ENCODE peak calls at places on chromosomes 4 and X, in six cellular contexts. B, C, V, Q, J and A are unnamed samples.

GRCh38 chr4:124035364-124036036 is 638.9 kb downstream of the SPRY1 start:
- DNase-seq in B (no peak), C (no peak), V (no peak), Q (no peak), J (no peak), A (no peak)

GRCh38 chr4:83251074-83251835 is 33.3 kb downstream of the COQ2 start:
- DNase-seq in B (no peak), C (no peak), V (peak; percentile 60), Q (no peak), J (no peak), A (no peak)

GRCh38 chrX:110944793-110945466 is 149.3 kb upstream of the CHRDL1 start:
- DNase-seq in B (no peak), C (no peak), V (no peak), Q (no peak), J (peak; percentile 50), A (no peak)

GRCh38 chrX:97529801-97530200 is 646.1 kb downstream of the RPA4 start:
- DNase-seq in B (no peak), C (peak; percentile 21), V (no peak), Q (no peak), J (peak; percentile 72), A (no peak)

GRCh38 chr4:122928930-122929329 is 6.5 kb upstream of the NUDT6 start:
- DNase-seq in B (no peak), C (no peak), V (no peak), Q (no peak), J (no peak), A (no peak)

GRCh38 chrX:134484039-134484438 is 24.1 kb downstream of the HPRT1 start:
- DNase-seq in B (peak; percentile 26), C (peak; percentile 74), V (peak; percentile 71), Q (no peak), J (peak; percentile 20), A (no peak)

GRCh38 chr4:48033825-48034413 is 17.3 kb downstream of the NIPAL1 start:
- DNase-seq in B (no peak), C (no peak), V (peak; percentile 57), Q (peak; percentile 86), J (no peak), A (no peak)

GRCh38 chr4:8410641-8411271 is 29.8 kb downstream of the ACOX3 start:
- DNase-seq in B (no peak), C (peak; percentile 47), V (peak; percentile 79), Q (peak; percentile 66), J (no peak), A (no peak)

GRCh38 chrX:54979432-54979831 is 14.6 kb downstream of the PFKFB1 start:
- DNase-seq in B (no peak), C (no peak), V (no peak), Q (no peak), J (no peak), A (no peak)

GRCh38 chr4:122997463-122998101 is 75.2 kb upstream of the NUDT6 start:
- DNase-seq in B (no peak), C (no peak), V (peak; percentile 16), Q (no peak), J (peak; percentile 7), A (no peak)

GRCh38 chr4:151475338-151475737 is 66.4 kb downstream of the FHIP1A start:
- DNase-seq in B (no peak), C (no peak), V (no peak), Q (no peak), J (peak; percentile 54), A (no peak)

GRCh38 chr4:33998204-33998603 is 2246.1 kb downstream of the ARAP2 start:
- DNase-seq in B (no peak), C (peak; percentile 9), V (no peak), Q (no peak), J (no peak), A (no peak)

GRCh38 chr4:14096406-14096965 is 469.0 kb upstream of the BOD1L1 start:
- DNase-seq in B (peak; percentile 69), C (no peak), V (peak; percentile 71), Q (no peak), J (peak; percentile 72), A (peak; percentile 70)

GRCh38 chrX:102765794-102766193 is 45.3 kb downstream of the GPRASP3 start:
- DNase-seq in B (peak; percentile 19), C (peak; percentile 64), V (peak; percentile 89), Q (no peak), J (peak; percentile 35), A (peak; percentile 23)

GRCh38 chr4:153771058-153771457 is 11.2 kb upstream of the RNF175 start:
- DNase-seq in B (no peak), C (peak; percentile 31), V (peak; percentile 57), Q (no peak), J (no peak), A (no peak)

GRCh38 chr4:153778383-153778782 is 10.5 kb downstream of the SFRP2 start:
- DNase-seq in B (no peak), C (no peak), V (no peak), Q (no peak), J (no peak), A (no peak)

GRCh38 chr4:153777421-153777820 is 11.5 kb downstream of the SFRP2 start:
- DNase-seq in B (no peak), C (no peak), V (no peak), Q (no peak), J (no peak), A (no peak)

GRCh38 chr4:153776601-153777000 is 12.3 kb downstream of the SFRP2 start:
- DNase-seq in B (no peak), C (no peak), V (no peak), Q (no peak), J (no peak), A (no peak)

DNA sequence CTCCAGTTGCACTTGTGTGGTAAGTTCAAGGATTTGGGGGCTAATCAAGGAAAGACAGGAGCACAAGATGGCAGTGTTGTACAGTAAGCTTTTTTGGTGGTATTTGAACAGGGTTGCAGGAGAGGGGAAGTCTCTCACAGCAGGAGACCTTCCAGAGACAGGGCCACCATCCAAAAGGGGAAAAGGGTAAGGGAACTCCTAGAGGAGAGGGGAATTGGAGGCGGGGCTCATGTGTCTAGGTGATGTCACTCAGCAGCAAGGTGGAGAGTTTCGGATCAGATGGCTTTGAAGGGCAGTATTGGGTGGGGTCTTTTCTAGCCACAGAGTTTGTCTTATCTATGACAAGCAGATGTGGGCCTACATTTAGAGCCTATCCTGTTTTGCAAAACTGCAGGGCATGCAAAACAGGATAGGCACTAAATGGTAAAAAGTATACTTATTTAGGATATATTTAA is 13.4 kb upstream of the RNF175 start:
- DNase-seq in B (no peak), C (peak; percentile 23), V (peak; percentile 74), Q (no peak), J (no peak), A (no peak)
- TF ChIP-seq CTCF in B (peak; percentile 15), C (peak; percentile 20), V (no peak), Q (no peak), J (no peak), A (peak; percentile 30)

GRCh38 chrX:24117288-24117687 is 32.2 kb upstream of the ZFX start:
- DNase-seq in B (peak; percentile 39), C (peak; percentile 82), V (peak; percentile 80), Q (no peak), J (peak; percentile 66), A (peak; percentile 57)
- H3K4me3 ChIP-seq in B (no peak overlapping the region), C (no peak overlapping the region), V (no peak overlapping the region), Q (no peak overlapping the region), J (no peak overlapping the region), A (no peak overlapping the region)

GRCh38 chr4:72948080-72948479 is 121.4 kb downstream of the COX18 start:
- DNase-seq in B (no peak), C (no peak), V (no peak), Q (no peak), J (no peak), A (no peak)

GRCh38 chr4:72951628-72952027 is 117.9 kb downstream of the COX18 start:
- DNase-seq in B (no peak), C (no peak), V (no peak), Q (no peak), J (peak; percentile 70), A (no peak)

GRCh38 chr4:72954811-72955210 is 114.7 kb downstream of the COX18 start:
- DNase-seq in B (no peak), C (no peak), V (no peak), Q (no peak), J (peak; percentile 65), A (peak; percentile 14)

GRCh38 chr4:72945719-72946336 is 123.7 kb downstream of the COX18 start:
- DNase-seq in B (no peak), C (no peak), V (no peak), Q (no peak), J (no peak), A (no peak)

GRCh38 chr4:72951147-72951546 is 118.4 kb downstream of the COX18 start:
- DNase-seq in B (no peak), C (no peak), V (peak; percentile 5), Q (no peak), J (no peak), A (no peak)
- TF ChIP-seq CTCF in B (peak; percentile 27), C (peak; percentile 28), V (peak; percentile 5), Q (no peak), J (peak; percentile 29), A (peak; percentile 28)

GRCh38 chr4:2413821-2414610 is 4.4 kb downstream of the ZFYVE28 start:
- DNase-seq in B (no peak), C (no peak), V (peak; percentile 41), Q (peak; percentile 90), J (no peak), A (no peak)
- H3K4me3 ChIP-seq in B (no peak overlapping the region), C (no peak overlapping the region), V (no peak overlapping the region), Q (peak overlapping the region; percentile 20), J (no peak overlapping the region), A (peak overlapping the region; percentile 37)

DNA sequence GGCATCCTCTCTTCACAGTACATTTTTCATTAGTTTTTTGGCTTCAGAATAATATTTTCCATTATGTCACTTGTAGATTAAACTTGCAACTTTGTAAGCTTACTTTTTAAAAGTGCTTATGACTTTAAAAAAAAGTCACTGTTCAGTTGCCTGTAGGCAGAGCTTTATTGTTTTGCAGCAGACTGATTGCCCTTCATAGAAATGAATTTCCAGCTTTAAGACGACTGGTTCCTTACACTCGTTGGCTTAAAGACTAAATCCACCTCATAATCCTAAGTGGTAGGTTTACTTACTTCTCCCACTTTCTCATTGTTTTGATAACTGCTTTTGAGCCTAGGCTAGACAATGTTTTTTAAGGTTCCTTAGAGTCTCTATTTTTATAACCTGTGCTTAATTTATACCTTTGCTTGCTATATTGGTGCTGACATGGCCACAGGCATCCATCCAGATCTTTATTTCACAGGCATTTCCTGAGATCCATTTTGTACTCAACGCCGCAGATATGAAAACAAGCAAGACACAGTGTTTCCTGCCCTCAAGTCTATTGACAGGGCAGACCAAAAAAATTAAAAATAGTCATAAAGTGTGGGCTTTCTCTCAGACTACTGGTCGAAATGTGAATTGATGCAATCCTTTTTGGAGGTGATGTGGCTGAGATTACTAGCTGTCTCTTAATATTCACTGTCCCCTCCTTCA is 12.6 kb upstream of the IL13RA2 start:
- DNase-seq in B (no peak), C (no peak), V (no peak), Q (no peak), J (no peak), A (no peak)
- TF ChIP-seq CTCF in B (no peak), C (no peak), V (no peak), Q (no peak), J (no peak), A (no peak)

GRCh38 chrX:40157228-40158035 is 59.7 kb upstream of the BCOR start:
- DNase-seq in B (no peak), C (no peak), V (no peak), Q (no peak), J (no peak), A (no peak)
- H3K4me3 ChIP-seq in B (no peak overlapping the region), C (peak overlapping the region; percentile 29), V (peak overlapping the region; percentile 42), Q (no peak overlapping the region), J (peak overlapping the region; percentile 54), A (peak overlapping the region; percentile 60)

DNA sequence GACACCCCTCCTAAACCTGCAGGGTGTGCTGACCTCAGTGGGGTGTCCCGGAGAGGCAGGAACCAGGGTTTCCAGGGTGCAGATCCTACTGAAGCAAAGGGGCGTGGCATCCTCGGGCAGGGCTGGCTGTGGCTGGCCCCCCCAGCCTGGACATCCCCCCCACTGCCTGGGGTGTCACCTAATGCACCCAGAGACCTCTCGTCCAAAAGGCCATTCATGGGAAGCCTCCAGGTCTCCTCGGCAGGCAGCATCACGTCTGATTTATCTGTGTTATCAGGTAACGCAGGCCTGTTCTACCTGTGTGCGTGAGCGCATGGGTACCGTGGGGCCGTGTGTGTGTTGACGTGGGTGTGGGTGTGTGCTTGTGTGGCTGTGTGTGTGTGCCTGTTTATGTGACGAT is 210.0 kb downstream of the SHOX start:
- DNase-seq in B (no peak), C (no peak), V (no peak), Q (no peak), J (no peak), A (no peak)
- TF ChIP-seq CTCF in B (no peak), C (no peak), V (no peak), Q (no peak), J (no peak), A (no peak)